ENCODE peak calls at places on chromosomes 7 and 10, in seven cellular contexts. L is GM23338, A is left ventricle myocardium inferior, R is PC-3, D is right atrium auricular region, J is AG04450, Y is astrocyte of the spinal cord. N is an unnamed sample.

GRCh38 chr10:124474502-124475070 is 13.0 kb downstream of the LHPP start:
- DNase-seq in A (no peak), Y (no peak), L (no peak), D (no peak), J (no peak), R (no peak), N (no peak)

GRCh38 chr7:130273081-130273699 is 6.5 kb downstream of the CPA2 start:
- DNase-seq in A (no peak), J (peak), L (peak), R (no peak), D (no peak), Y (peak), N (no peak)

GRCh38 chr10:97151307-97151914 is 34.3 kb downstream of the SLIT1 start:
- DNase-seq in R (no peak), J (no peak), D (no peak), Y (no peak), L (no peak), A (no peak), N (no peak)

GRCh38 chr10:42942279-42942932 is 134.5 kb upstream of the RET start:
- DNase-seq in Y (no peak), D (peak), J (no peak), R (no peak), A (no peak), L (no peak), N (no peak)

GRCh38 chr10:23037561-23037960 is 57.8 kb upstream of the MSRB2 start:
- DNase-seq in A (no peak), D (no peak), J (no peak), R (no peak), L (no peak), Y (no peak), N (no peak)

GRCh38 chr10:62000037-62000603 is 98.6 kb downstream of the ARID5B start:
- DNase-seq in D (no peak), J (no peak), Y (no peak), A (no peak), L (no peak), R (no peak), N (no peak)

GRCh38 chr10:131554821-131555220 is 243.3 kb upstream of the TCERG1L start:
- DNase-seq in Y (no peak), J (no peak), A (no peak), D (no peak), R (no peak), L (no peak), N (no peak)

GRCh38 chr10:4234661-4235060 is 449.7 kb upstream of the KLF6 start:
- DNase-seq in A (no peak), R (no peak), Y (no peak), D (no peak), J (no peak), L (no peak), N (no peak)

GRCh38 chr10:32972929-32973328 is 14.9 kb upstream of the ITGB1 start:
- DNase-seq in D (no peak), J (no peak), Y (no peak), A (no peak), L (no peak), R (peak), N (no peak)

GRCh38 chr7:111516612-111517011 is 45.7 kb downstream of the IMMP2L start:
- DNase-seq in Y (no peak), D (no peak), J (no peak), R (peak), L (no peak), A (no peak), N (peak)

GRCh38 chr7:129762387-129762969 is 151.0 kb downstream of the NRF1 start:
- DNase-seq in J (no peak), Y (no peak), R (no peak), L (peak), A (no peak), D (no peak), N (no peak)

GRCh38 chr10:110426294-110427153 is 71.2 kb upstream of the DUSP5 start:
- DNase-seq in J (peak), R (no peak), Y (peak), L (no peak), D (no peak), A (no peak), N (peak)

GRCh38 chr10:79081353-79082034 is 12.7 kb downstream of the ZMIZ1 start:
- DNase-seq in A (peak), R (peak), L (no peak), J (peak), D (no peak), Y (peak), N (peak)

GRCh38 chr7:106681815-106682495 is 21.0 kb upstream of the CCDC71L start:
- DNase-seq in J (no peak), A (no peak), D (no peak), R (peak), L (no peak), Y (peak), N (peak)

DNA sequence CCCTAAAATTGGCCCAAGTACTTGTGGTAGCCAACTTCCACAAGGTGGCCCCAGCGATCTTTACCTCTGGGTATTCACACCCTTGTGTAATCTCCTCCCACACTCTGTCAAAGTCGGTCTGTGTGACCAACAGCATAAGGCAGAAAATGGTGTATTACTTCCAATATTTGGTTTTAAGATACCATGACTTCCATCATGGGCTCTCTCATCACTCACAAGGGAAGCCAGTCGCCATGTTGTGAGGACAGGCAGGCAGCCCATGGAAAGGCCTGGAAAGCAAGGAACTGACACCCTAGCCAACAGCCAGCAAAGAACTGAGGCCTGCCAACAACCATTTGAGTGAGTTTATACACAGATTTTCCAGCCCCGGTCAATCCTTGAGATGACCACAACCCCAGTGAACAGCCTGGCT is 91.0 kb upstream of the KMT2E start:
- DNase-seq in R (peak), L (peak), Y (peak), A (peak), J (peak), D (peak), N (peak)
- TF ChIP-seq CTCF in R (peak), L (peak), Y (peak), A (peak), J (peak), D (peak), N (peak)

GRCh38 chr10:2839081-2839725 is 228.1 kb upstream of the PFKP start:
- DNase-seq in R (peak), Y (no peak), J (no peak), D (no peak), A (peak), L (peak), N (no peak)
- TF ChIP-seq CTCF in R (peak), Y (peak), J (peak), D (peak), A (peak), L (peak), N (peak)

DNA sequence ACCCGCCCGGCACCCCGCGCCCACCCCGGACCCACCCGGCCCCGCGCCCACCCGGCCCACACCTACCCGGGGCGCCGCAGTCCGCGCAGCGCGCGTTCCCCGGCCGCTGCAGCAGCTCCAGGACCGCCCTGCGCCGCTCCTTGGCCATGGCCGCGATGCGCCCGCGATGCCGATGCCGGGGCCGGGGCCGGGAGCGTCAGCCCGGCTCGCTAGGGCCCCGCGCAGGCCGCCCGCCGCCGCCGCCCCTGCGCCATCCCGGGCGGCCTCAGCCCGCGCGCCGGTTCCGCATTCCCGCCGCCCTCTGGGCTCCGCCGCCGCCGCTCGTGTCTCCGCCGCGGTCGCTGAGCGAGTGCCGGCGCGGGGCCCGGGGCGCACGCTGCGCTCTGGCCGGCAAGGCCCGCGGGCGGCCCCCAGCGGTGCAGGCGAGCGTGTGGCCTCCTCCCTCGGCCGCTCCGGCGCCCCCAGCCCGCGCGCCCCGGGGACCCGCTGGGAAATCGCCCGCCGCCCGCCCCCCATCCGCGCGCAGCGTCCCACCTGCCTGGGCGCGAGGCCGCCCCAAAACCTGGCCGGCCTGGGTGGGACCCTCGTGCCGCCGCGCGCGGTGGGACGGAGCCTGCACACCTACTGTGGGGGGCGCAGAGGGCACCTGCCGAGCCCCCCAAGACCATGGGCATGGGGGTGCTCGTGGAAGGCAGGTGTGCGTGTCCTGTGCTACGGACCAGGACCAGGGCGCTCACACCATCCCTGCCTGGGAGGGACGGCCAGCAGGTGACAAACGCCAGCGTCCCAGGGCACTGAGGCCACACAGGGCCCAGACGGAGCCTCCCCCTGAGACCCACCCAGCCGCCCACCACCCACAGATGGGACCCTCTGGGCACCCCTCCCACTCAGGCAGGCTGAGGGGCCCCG is at the start of gene ADAP1:
- DNase-seq in L (peak), R (peak), J (no peak), D (no peak), A (peak), Y (no peak), N (no peak)
- TF ChIP-seq CTCF in L (peak), R (no peak), J (peak), D (no peak), A (peak), Y (no peak), N (no peak)

GRCh38 chr10:44982114-44982460 is 3.5 kb upstream of the DEPP1 start:
- DNase-seq in J (no peak), Y (peak), D (no peak), L (no peak), R (peak), A (peak), N (no peak)
- TF ChIP-seq CTCF in J (no peak), Y (no peak), D (no peak), L (no peak), R (no peak), A (no peak), N (no peak)

GRCh38 chr7:74063223-74063641 is 20.4 kb upstream of the LIMK1 start:
- DNase-seq in A (no peak), J (no peak), L (no peak), D (no peak), Y (no peak), R (no peak), N (no peak)
- TF ChIP-seq CTCF in A (no peak), J (no peak), L (peak), D (no peak), Y (no peak), R (no peak), N (no peak)

GRCh38 chr10:95178266-95178665 is 15.8 kb upstream of the ACSM6 start:
- DNase-seq in J (no peak), D (no peak), A (no peak), R (no peak), L (no peak), Y (no peak), N (no peak)

GRCh38 chr10:95172851-95173250 is 21.2 kb upstream of the ACSM6 start:
- DNase-seq in J (no peak), D (no peak), A (no peak), Y (no peak), R (no peak), L (no peak), N (no peak)

GRCh38 chr10:95177429-95177828 is 16.6 kb upstream of the ACSM6 start:
- DNase-seq in J (no peak), L (no peak), D (no peak), A (no peak), Y (no peak), R (no peak), N (no peak)

GRCh38 chr10:95178797-95179196 is 15.2 kb upstream of the ACSM6 start:
- DNase-seq in D (no peak), Y (no peak), R (no peak), J (no peak), L (no peak), A (no peak), N (no peak)

DNA sequence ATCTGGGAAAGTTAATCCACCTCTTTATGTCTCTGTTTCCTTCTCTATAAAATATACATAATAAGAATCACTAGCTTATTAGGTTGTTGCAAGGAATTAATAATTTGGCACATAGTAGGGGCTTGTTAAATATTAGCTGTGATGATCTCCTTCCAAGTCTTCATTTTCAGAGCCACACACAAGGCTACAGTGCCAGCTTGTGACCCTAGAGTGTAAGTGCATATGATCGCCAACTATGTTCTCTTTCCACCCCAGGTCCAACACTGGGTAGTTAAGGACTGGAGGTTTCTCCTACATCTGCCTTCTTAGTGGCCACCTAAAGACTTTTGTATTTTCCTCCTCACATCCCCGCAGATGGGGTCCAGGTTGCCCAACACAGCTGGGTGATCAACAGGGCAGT is 17.9 kb upstream of the ACSM6 start:
- DNase-seq in D (no peak), L (no peak), Y (no peak), R (no peak), J (no peak), A (no peak), N (no peak)
- TF ChIP-seq CTCF in D (peak), L (peak), Y (no peak), R (peak), J (no peak), A (no peak), N (no peak)

DNA sequence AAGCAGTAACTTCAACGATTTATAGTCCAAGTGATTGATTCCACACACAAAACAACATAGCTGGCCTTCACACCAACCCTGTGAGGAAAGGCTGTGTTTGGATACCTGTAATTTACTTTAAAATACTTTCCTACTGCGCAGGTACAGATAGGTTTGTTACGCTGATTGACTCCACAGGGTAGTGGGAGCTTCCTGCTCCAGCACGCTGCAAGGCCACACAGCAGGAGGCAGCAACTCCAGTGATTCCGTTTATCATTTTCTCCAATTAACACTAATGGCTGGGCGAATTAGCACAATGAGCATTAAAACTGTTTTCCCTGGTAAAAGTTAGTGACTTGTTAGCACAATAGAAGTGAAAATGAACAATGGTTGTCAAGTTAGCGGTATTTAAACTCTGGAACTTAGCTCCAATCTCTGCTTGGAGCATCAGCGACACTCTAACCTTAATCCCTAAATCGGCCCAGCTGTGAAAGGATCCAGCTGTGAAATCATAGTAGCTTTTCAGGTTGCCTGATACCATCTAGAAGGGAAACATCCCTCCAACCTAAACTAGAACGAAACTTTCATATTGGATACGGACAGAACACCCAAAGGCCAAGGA is 945 bp downstream of the DCLRE1C start:
- DNase-seq in R (no peak), L (peak), Y (no peak), D (no peak), J (no peak), A (no peak), N (no peak)
- TF ChIP-seq CTCF in R (no peak), L (no peak), Y (peak), D (no peak), J (peak), A (no peak), N (no peak)

GRCh38 chr7:81467964-81468363 is 301.9 kb downstream of the HGF start:
- DNase-seq in A (no peak), D (no peak), L (no peak), Y (no peak), J (no peak), R (no peak), N (no peak)
- TF ChIP-seq CTCF in A (no peak), D (no peak), L (no peak), Y (no peak), J (no peak), R (no peak), N (no peak)

DNA sequence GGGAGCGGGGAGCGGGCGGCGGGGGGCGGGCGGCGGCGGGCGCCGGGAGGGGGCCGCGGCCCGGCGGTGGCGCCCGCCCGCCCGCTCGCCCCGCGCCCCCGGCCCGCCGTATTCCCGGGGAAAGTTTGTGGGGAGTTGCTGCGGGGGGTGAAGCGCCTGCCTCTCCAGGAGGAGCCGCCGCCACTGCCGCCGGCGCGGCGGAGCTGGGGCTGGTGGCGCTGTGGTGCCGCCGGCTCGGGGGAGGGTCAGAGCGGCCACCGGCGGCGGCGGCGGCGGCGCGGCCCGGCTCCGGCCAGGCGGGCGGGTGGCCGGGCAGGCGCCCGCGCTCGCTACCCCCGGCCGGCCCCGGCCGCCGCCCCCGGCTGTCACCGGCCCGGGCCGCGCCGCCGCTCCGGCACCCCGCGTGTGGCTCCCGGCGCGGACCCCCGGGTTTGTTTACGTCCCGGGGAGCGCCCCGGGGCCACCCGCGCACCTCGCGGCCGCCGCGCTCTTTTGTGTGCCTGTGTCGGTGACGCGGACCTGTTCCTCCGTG is 861 bp upstream of the CUX1 start:
- DNase-seq in Y (no peak), A (peak), L (no peak), D (no peak), J (no peak), R (peak), N (no peak)
- TF ChIP-seq CTCF in Y (peak), A (no peak), L (peak), D (no peak), J (peak), R (no peak), N (no peak)

DNA sequence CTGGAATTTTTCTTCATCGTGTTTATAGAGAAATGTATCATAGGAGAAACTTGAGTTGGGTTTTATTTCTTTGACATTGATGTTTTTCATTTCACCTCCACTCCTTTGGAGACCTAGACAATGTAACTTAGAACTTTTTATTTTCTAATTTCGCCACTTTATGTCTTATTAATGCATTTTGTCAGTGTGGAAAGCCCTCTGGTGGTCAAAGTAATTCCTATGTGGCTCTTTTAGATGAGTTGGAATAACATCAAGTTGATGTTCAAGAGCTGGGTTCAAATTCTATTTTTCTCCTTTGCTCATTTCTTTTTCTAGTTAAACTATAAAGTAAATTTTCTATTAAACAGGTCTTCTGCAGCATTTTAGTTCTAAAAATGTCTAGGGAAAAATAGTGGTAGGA is 478.6 kb downstream of the LRMDA start:
- DNase-seq in L (peak), J (no peak), Y (peak), D (no peak), A (no peak), R (peak), N (peak)
- TF ChIP-seq CTCF in L (peak), J (peak), Y (peak), D (peak), A (peak), R (no peak), N (peak)

N was measured in HFFc6.